ENCODE peak calls at places on chromosomes 11 and 22, in four cellular contexts. U is transverse colon, X is tibial artery, O is SK-N-SH. C is an unnamed sample.

GRCh38 chr11:15969281-15969680 is 387.1 kb downstream of the SOX6 start:
- DNase-seq in U (peak; percentile 45), X (peak; percentile 83), O (no peak), C (peak; percentile 91)

GRCh38 chr11:84757711-84758110 is 869.4 kb downstream of the DLG2 start:
- DNase-seq in U (no peak), X (no peak), O (no peak), C (no peak)

GRCh38 chr11:78161937-78162336 is 22.5 kb upstream of the ALG8 start:
- DNase-seq in U (peak; percentile 40), X (no peak), O (peak; percentile 72), C (peak; percentile 59)

GRCh38 chr11:8265681-8266241 is 2.1 kb upstream of the LMO1 start:
- DNase-seq in U (no peak), X (peak; percentile 51), O (peak; percentile 81), C (no peak)

GRCh38 chr22:38167988-38168407 is 13.6 kb downstream of the PLA2G6 start:
- DNase-seq in U (no peak), X (peak; percentile 64), O (no peak), C (no peak)

GRCh38 chr22:46162285-46162684 is 12.0 kb downstream of the PPARA start:
- DNase-seq in U (no peak), X (no peak), O (no peak), C (no peak)

GRCh38 chr11:67996622-67997459 is 7.1 kb downstream of the UNC93B1 start:
- DNase-seq in U (peak; percentile 88), X (no peak), O (peak; percentile 71), C (no peak)

GRCh38 chr11:9138612-9139579 is 47.5 kb upstream of the SCUBE2 start:
- DNase-seq in U (peak; percentile 17), X (no peak), O (no peak), C (peak; percentile 91)

GRCh38 chr11:95450547-95451123 is 219.6 kb upstream of the SESN3 start:
- DNase-seq in U (no peak), X (no peak), O (no peak), C (peak; percentile 96)

GRCh38 chr22:19766506-19767426 is 6.2 kb downstream of the TBX1 start:
- DNase-seq in U (peak; percentile 60), X (no peak), O (peak; percentile 78), C (no peak)

GRCh38 chr22:39148727-39149535 is 3.5 kb downstream of the CBX7 start:
- DNase-seq in U (peak; percentile 72), X (peak; percentile 93), O (peak; percentile 44), C (no peak)

GRCh38 chr22:49632199-49633009 is 195.3 kb downstream of the BRD1 start:
- DNase-seq in U (peak; percentile 37), X (no peak), O (peak; percentile 91), C (peak; percentile 2)

GRCh38 chr11:92948116-92948515 is 21.3 kb upstream of the MTNR1B start:
- DNase-seq in U (peak; percentile 59), X (no peak), O (no peak), C (no peak)

GRCh38 chr11:125535585-125535984 is 33.7 kb upstream of the EI24 start:
- DNase-seq in U (no peak), X (no peak), O (no peak), C (no peak)

GRCh38 chr11:40403321-40403720 is 1056.1 kb downstream of the LRRC4C start:
- DNase-seq in U (no peak), X (no peak), O (no peak), C (no peak)

GRCh38 chr11:40405614-40406013 is 1053.8 kb downstream of the LRRC4C start:
- DNase-seq in U (no peak), X (no peak), O (no peak), C (no peak)

GRCh38 chr11:40397141-40397540 is 1062.3 kb downstream of the LRRC4C start:
- DNase-seq in U (no peak), X (no peak), O (no peak), C (no peak)

GRCh38 chr11:40401132-40401853 is 1058.2 kb downstream of the LRRC4C start:
- DNase-seq in U (no peak), X (no peak), O (no peak), C (no peak)
- TF ChIP-seq CTCF in U (no peak), X (no peak), O (peak; percentile 21), C (no peak)

DNA sequence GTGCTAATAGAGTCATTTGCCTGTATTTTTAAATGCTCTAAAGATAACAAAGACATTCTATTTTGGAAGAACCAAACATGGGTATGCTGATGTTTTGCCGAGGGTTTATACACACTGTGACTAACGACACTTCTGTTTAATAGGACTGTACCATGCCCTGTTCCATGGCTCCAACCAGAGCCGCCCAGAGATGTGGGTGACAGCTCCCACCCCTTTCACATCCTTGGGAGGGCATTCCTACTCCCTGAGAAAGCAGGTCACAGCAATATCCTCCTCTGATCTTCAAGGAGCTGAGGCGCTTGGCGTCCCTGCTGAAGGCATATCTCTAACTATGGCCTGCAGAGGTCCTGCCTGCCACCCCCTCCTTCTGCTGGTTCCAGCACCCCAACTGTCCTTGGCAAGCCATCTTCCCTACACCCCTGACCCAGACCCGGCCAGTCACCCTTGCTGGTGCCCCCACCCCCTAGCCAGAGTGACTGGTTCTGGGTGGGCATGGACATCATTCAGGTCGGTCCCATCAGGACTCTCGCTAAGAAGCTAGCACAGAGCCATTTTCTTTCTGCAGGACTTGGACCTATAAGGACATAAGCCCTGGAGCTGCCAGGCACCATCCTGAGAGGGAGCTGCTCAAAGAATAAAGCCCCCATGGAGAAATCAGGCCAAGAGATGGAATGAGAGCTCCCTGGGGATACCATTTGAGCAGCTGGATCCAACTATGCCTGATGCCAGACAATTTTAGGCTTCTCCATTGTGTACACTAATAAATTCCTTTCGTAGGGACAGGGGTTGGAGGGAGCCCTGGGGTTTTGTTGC is 381.3 kb downstream of the CTTN start:
- DNase-seq in U (no peak), X (no peak), O (no peak), C (no peak)
- H3K4me3 ChIP-seq in U (no peak overlapping the region), X (no peak overlapping the region), O (no peak overlapping the region), C (no peak overlapping the region)

DNA sequence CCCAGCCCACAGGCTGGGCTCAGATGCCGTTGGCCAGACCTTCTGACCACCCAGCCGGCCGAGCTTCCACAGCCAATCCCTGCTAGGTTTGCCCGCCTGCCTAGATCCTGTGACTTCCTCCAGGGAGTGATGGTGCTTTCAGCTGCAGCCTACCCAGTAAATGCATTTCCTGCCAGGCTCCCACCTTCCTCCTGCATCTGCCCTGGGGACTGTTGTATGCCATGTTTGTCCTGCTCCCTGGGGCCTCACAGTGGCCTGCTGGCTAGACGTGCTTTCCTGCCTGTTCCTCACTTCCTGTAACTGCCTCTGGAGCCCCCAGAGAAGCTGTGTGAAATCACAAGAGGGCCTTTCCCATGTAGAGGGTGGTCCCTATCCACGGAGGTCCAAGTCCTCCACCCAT is 86.2 kb downstream of the GALNT18 start:
- DNase-seq in U (no peak), X (no peak), O (peak; percentile 40), C (no peak)
- TF ChIP-seq CTCF in U (no peak), X (no peak), O (no peak), C (no peak)

DNA sequence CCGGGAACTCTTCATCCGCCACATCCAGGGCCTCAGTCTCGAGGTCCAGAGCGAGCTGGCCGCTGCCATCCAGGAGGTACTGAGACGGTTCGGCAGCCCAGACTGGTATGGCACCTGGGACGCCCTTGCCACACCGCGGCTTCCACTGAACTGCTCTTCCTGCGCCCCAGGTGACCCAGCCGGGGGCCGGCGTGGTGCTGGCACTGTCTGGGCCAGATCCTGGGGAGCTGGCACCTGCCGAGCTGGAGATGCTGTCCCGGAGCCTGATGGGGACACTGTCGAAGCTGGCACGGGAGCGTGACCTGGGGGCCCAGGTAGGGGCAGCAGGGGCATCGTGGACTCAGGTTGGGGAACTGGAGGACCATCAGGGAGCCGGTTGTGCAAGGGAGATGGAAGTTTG is 1.4 kb downstream of the CCDC88B start:
- DNase-seq in U (no peak), X (no peak), O (no peak), C (no peak)
- H3K4me3 ChIP-seq in U (no peak overlapping the region), X (no peak overlapping the region), O (no peak overlapping the region), C (no peak overlapping the region)

GRCh38 chr11:70176940-70177689 is 26.0 kb upstream of the FADD start:
- DNase-seq in U (peak; percentile 46), X (no peak), O (peak; percentile 81), C (no peak)
- TF ChIP-seq CTCF in U (peak; percentile 52), X (peak; percentile 34), O (peak; percentile 55), C (peak; percentile 52)

GRCh38 chr11:36379653-36380052 is 83.6 kb downstream of the PRR5L start:
- DNase-seq in U (no peak), X (no peak), O (no peak), C (no peak)
- H3K4me3 ChIP-seq in U (no peak overlapping the region), X (no peak overlapping the region), O (no peak overlapping the region), C (no peak overlapping the region)

DNA sequence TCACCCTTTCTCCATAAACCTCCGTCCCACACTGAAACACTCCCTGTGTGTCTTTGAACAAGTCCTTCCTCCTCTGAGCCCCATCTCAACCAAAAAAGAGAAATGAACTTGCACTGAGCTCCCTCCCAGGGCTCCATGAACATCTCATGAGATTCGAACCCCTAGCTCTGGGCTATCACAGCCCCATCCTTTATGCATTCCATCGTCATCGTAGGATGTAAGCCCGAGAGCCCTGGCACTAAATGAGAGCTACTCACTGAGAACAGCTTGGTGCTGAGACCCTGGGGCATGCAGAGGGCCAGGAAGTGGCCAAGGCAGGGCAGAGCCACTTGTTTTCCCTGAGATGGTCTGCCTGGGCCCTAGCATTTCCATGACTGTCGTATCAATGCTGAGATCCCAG is 12.9 kb upstream of the SLC43A3 start:
- DNase-seq in U (no peak), X (no peak), O (no peak), C (no peak)
- TF ChIP-seq CTCF in U (no peak), X (no peak), O (no peak), C (no peak)

DNA sequence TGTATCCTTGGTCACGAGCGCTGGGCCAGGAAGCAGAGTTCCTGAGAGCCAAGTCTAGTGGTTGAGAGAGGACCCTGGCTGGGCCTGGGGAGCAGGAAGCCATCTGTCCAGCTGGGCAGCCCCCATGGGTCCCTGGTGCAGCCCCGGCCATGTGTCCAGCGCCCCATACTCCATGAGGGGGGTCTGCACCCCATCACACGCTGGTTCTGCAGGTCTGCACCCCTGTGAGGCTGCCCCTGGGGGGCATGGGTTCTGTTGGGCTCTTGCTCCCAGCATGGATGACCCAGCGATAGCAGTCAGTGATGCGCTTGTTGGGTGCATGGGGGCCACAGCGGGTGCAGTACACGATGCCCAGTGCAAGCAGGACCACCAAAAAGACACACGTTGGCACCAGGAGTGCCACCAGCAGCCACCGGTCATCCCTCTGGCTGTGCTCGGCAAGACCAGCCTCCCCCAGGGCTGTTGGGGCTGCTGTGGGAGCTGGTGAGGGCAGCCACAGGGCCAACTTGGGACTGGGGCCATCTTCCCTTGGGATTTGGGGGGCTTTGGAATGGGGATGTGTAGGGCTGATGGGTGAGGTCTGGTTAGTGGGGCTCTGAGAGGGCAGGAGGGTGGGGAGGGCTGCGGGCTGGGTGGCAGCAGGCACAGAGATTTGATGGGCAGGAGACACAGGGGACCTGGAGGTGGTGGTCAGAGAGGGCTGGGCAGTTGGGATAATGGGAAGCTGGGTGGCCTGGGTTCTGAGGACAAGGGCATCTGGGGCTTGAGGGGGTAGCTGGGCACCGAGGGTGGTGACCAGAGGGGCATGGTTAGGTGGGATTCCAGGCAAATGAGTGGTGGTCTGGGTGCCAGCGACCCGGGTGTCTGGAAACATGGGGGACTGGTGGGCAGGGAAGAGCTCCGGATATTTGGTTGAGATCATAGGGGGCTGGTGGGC is 2.0 kb downstream of the CD248 start:
- DNase-seq in U (no peak), X (no peak), O (no peak), C (no peak)
- H3K4me3 ChIP-seq in U (no peak overlapping the region), X (peak overlapping the region; percentile 44), O (no peak overlapping the region), C (peak overlapping the region; percentile 98)